ENCODE peak calls at places on chromosomes 2 and 18, in eight cellular contexts. P is H9; R is lower lobe of right lung; W is MM.1S; I is CD8-positive, alpha-beta T cell; S is adrenal gland; V is HepG2; H is mucosa of descending colon. F is an unnamed sample. For H3K4me1, the result is how much of the 10 kb centered on the place peaks cover.

GRCh38 chr2:125456851-125457250 is 1199.1 kb upstream of the GYPC start:
- DNase-seq in P (no peak), S (no peak), I (no peak), V (no peak), H (no peak), R (no peak), W (no peak), F (no peak)

GRCh38 chr18:62863629-62864028 is 148.3 kb downstream of the PHLPP1 start:
- DNase-seq in S (no peak), W (no peak), H (no peak), P (no peak), R (no peak), V (no peak), I (no peak), F (no peak)

GRCh38 chr2:102084651-102085050 is 57.9 kb upstream of the IL1R1 start:
- DNase-seq in W (no peak), S (no peak), R (no peak), I (no peak), P (no peak), V (no peak), H (no peak), F (no peak)

GRCh38 chr2:179860255-179861026 is 971 bp downstream of the ZNF385B start:
- DNase-seq in V (no peak), W (no peak), P (peak), I (no peak), S (peak), H (no peak), R (no peak), F (peak)

GRCh38 chr18:59917422-59917821 is 17.6 kb downstream of the PMAIP1 start:
- DNase-seq in W (no peak), H (no peak), I (no peak), R (no peak), V (no peak), P (no peak), S (no peak), F (no peak)

GRCh38 chr2:179096090-179096489 is 46.2 kb upstream of the CCDC141 start:
- DNase-seq in R (no peak), H (no peak), W (peak), P (no peak), I (no peak), V (no peak), S (no peak), F (no peak)

GRCh38 chr2:117401582-117401981 is 412.9 kb upstream of the DDX18 start:
- DNase-seq in I (no peak), P (no peak), W (no peak), V (no peak), H (no peak), S (no peak), R (no peak), F (no peak)

GRCh38 chr18:62730926-62731325 is 15.6 kb downstream of the PHLPP1 start:
- DNase-seq in P (no peak), H (no peak), I (no peak), W (no peak), S (no peak), R (no peak), V (no peak), F (no peak)

GRCh38 chr2:67215214-67215613 is 181.9 kb upstream of the ETAA1 start:
- DNase-seq in V (peak), S (peak), R (peak), I (no peak), W (no peak), H (peak), P (peak), F (peak)

GRCh38 chr2:106745468-106745867 is 140.5 kb downstream of the ST6GAL2 start:
- DNase-seq in R (no peak), P (no peak), W (no peak), H (no peak), S (no peak), I (no peak), V (no peak), F (peak)

GRCh38 chr18:46856975-46857374 is 60.3 kb downstream of the PIAS2 start:
- DNase-seq in R (no peak), I (no peak), W (no peak), H (no peak), V (no peak), P (no peak), S (no peak), F (no peak)

GRCh38 chr2:42951263-42951938 is 159.0 kb upstream of the HAAO start:
- DNase-seq in R (no peak), V (no peak), W (no peak), H (no peak), P (no peak), I (no peak), S (peak), F (no peak)

GRCh38 chr2:237556773-237557632 is 9.4 kb upstream of the PRLH start:
- DNase-seq in P (no peak), I (no peak), S (no peak), R (no peak), V (no peak), W (peak), H (no peak), F (no peak)

GRCh38 chr2:23092831-23093230 is 292.1 kb upstream of the KLHL29 start:
- DNase-seq in R (no peak), P (no peak), W (peak), V (no peak), I (no peak), S (no peak), H (no peak), F (peak)

GRCh38 chr2:220341014-220341413 is 713.6 kb downstream of the SLC4A3 start:
- DNase-seq in S (no peak), H (no peak), I (no peak), W (no peak), R (no peak), P (no peak), V (no peak), F (no peak)

GRCh38 chr2:120330946-120331822 is 14.8 kb upstream of the INHBB start:
- DNase-seq in I (no peak), W (peak), S (no peak), H (no peak), R (no peak), P (no peak), V (no peak), F (no peak)

GRCh38 chr2:239954166-239955085 is 70.7 kb downstream of the NDUFA10 start:
- DNase-seq in S (peak), P (no peak), V (no peak), R (peak), W (no peak), I (no peak), H (no peak), F (no peak)

GRCh38 chr2:43343573-43344304 is 117.3 kb upstream of the ZFP36L2 start:
- DNase-seq in V (no peak), S (peak), R (no peak), W (no peak), I (no peak), H (no peak), P (no peak), F (no peak)

GRCh38 chr18:67677489-67677888 is 161.0 kb upstream of the DSEL start:
- DNase-seq in V (no peak), S (no peak), P (no peak), R (no peak), H (no peak), I (no peak), W (no peak), F (no peak)

GRCh38 chr2:186713664-186714063 is 19.8 kb downstream of the FAM171B start:
- DNase-seq in R (no peak), W (no peak), I (no peak), P (no peak), V (no peak), H (no peak), S (no peak), F (no peak)

GRCh38 chr2:238104071-238104511 is 4.0 kb downstream of the ESPNL start:
- DNase-seq in V (no peak), P (no peak), I (no peak), W (no peak), S (peak), H (no peak), R (no peak), F (no peak)

GRCh38 chr18:77065221-77065981 is 67.2 kb downstream of the MBP start:
- DNase-seq in R (peak), P (no peak), H (no peak), S (peak), V (no peak), I (peak), W (peak), F (no peak)

GRCh38 chr2:165573534-165574461 is 104.3 kb downstream of the CSRNP3 start:
- DNase-seq in S (peak), H (peak), P (peak), W (no peak), R (peak), I (no peak), V (peak), F (peak)

GRCh38 chr2:80078290-80079036 is 226.1 kb downstream of the LRRTM1 start:
- DNase-seq in P (no peak), R (no peak), S (no peak), H (no peak), W (no peak), V (no peak), I (no peak), F (no peak)

GRCh38 chr18:24022141-24022540 is 7.6 kb downstream of the TTC39C start:
- DNase-seq in R (no peak), P (no peak), S (peak), H (no peak), I (no peak), V (no peak), W (no peak), F (no peak)

GRCh38 chr2:198825534-198825933 is 632.2 kb downstream of the SATB2 start:
- DNase-seq in V (no peak), I (no peak), W (no peak), R (no peak), S (no peak), P (no peak), H (no peak), F (no peak)

GRCh38 chr2:105627530-105627929 is 117.2 kb upstream of the NCK2 start:
- DNase-seq in S (no peak), H (no peak), P (no peak), V (no peak), I (no peak), W (no peak), R (no peak), F (no peak)

GRCh38 chr2:38109732-38110181 is 33.8 kb upstream of the CYP1B1 start:
- DNase-seq in V (peak), I (no peak), H (no peak), R (no peak), W (no peak), S (no peak), P (no peak), F (no peak)

GRCh38 chr2:216064014-216064630 is 17.5 kb downstream of the PECR start:
- DNase-seq in S (no peak), V (no peak), W (no peak), H (no peak), I (no peak), R (no peak), P (no peak), F (peak)

GRCh38 chr2:240170354-240170735 is 29.9 kb upstream of the OTOS start:
- DNase-seq in R (no peak), P (no peak), H (no peak), S (no peak), V (no peak), W (no peak), I (no peak), F (peak)

GRCh38 chr2:77370505-77370904 is 151.7 kb downstream of the LRRTM4 start:
- DNase-seq in R (no peak), I (no peak), S (no peak), P (no peak), H (no peak), W (no peak), V (no peak), F (no peak)

GRCh38 chr2:72793798-72794447 is 31.9 kb downstream of the EXOC6B start:
- DNase-seq in H (no peak), S (no peak), V (no peak), W (no peak), I (no peak), R (no peak), P (no peak), F (no peak)

GRCh38 chr2:133841905-133842304 is 273.6 kb upstream of the NCKAP5 start:
- DNase-seq in W (no peak), P (no peak), R (no peak), I (no peak), H (no peak), S (peak), V (no peak), F (no peak)

GRCh38 chr2:42793314-42794270 is 1.2 kb upstream of the HAAO start:
- DNase-seq in R (no peak), I (no peak), V (no peak), S (no peak), P (no peak), H (no peak), W (no peak), F (peak)

GRCh38 chr2:191316246-191316645 is 71.0 kb downstream of the MYO1B start:
- DNase-seq in W (no peak), P (no peak), S (no peak), R (no peak), V (no peak), I (no peak), H (no peak), F (no peak)

GRCh38 chr2:229572434-229573338 is 141.7 kb downstream of the DNER start:
- DNase-seq in V (no peak), W (no peak), S (no peak), R (no peak), I (no peak), H (no peak), P (no peak), F (no peak)

GRCh38 chr2:204452464-204453023 is 92.7 kb upstream of the PARD3B start:
- DNase-seq in W (no peak), S (no peak), R (no peak), H (no peak), P (peak), I (no peak), V (peak), F (peak)

GRCh38 chr18:43534511-43534910 is 257.2 kb upstream of the SYT4 start:
- DNase-seq in W (no peak), H (no peak), I (no peak), V (no peak), S (no peak), P (no peak), R (no peak), F (no peak)

GRCh38 chr2:190786404-190787166 is 94.0 kb upstream of the GLS start:
- DNase-seq in W (no peak), V (no peak), H (no peak), S (peak), R (peak), P (no peak), I (no peak), F (no peak)

GRCh38 chr18:9649164-9649540 is 34.8 kb upstream of the PPP4R1 start:
- DNase-seq in H (no peak), S (no peak), I (no peak), R (no peak), P (no peak), V (no peak), W (no peak), F (no peak)

GRCh38 chr2:96907405-96908041 is 37.6 kb upstream of the SEMA4C start:
- DNase-seq in R (peak), S (peak), H (peak), I (no peak), V (no peak), W (peak), P (peak), F (peak)
- H3K4me1 ChIP-seq in R (under half), S (under half), H (under half), I (under half), V (under half), W (under half), P (under half), F (under half)

GRCh38 chr2:176814274-176814673 is 398.3 kb upstream of the HNRNPA3 start:
- DNase-seq in R (no peak), W (no peak), P (no peak), S (no peak), V (no peak), H (no peak), I (no peak), F (no peak)
- H3K4me1 ChIP-seq in R (under half), W (under half), P (under half), S (under half), V (under half), H (under half), I (under half), F (under half)

GRCh38 chr2:9178110-9178904 is 28.3 kb upstream of the ASAP2 start:
- DNase-seq in P (no peak), I (no peak), V (no peak), R (no peak), H (no peak), W (peak), S (no peak), F (no peak)
- H3K4me1 ChIP-seq in P (under half), I (under half), V (under half), R (under half), H (under half), W (under half), S (under half), F (under half)

GRCh38 chr18:25284861-25285574 is 66.9 kb downstream of the ZNF521 start:
- DNase-seq in S (no peak), R (no peak), I (no peak), H (no peak), V (no peak), W (no peak), P (no peak), F (peak)

GRCh38 chr18:25284278-25284677 is 67.7 kb downstream of the ZNF521 start:
- DNase-seq in P (no peak), S (no peak), R (no peak), W (no peak), V (no peak), H (no peak), I (no peak), F (no peak)

GRCh38 chr18:25288340-25288955 is 63.5 kb downstream of the ZNF521 start:
- DNase-seq in P (no peak), I (no peak), H (no peak), W (no peak), R (no peak), V (no peak), S (no peak), F (no peak)

GRCh38 chr18:25289040-25289631 is 62.8 kb downstream of the ZNF521 start:
- DNase-seq in V (no peak), P (no peak), W (no peak), H (no peak), R (peak), I (no peak), S (no peak), F (no peak)

GRCh38 chr18:25287096-25287495 is 64.9 kb downstream of the ZNF521 start:
- DNase-seq in W (no peak), R (no peak), P (no peak), I (no peak), S (no peak), H (no peak), V (no peak), F (no peak)
- H3K4me1 ChIP-seq in W (under half), R (under half), P (under half), I (under half), S (under half), H (under half), V (under half), F (half or more)